ENCODE peak calls at places on chromosomes 5 and 9, in seven cellular contexts. A is A549, B is H1, N is IMR-90, S is heart left ventricle, H is thyroid gland, D is spleen. J is an unnamed sample.

GRCh38 chr5:178392386-178392785 is 159.8 kb upstream of the PHYKPL start:
- DNase-seq in A (no peak), B (no peak), N (no peak), S (no peak), H (no peak), D (no peak), J (no peak)

GRCh38 chr5:131466171-131466766 is 168.8 kb downstream of the RAPGEF6 start:
- DNase-seq in A (no peak), B (no peak), N (peak; percentile 95), S (no peak), H (no peak), D (no peak), J (no peak)

GRCh38 chr5:81125959-81126358 is 107.2 kb upstream of the CKMT2 start:
- DNase-seq in A (no peak), B (no peak), N (peak; percentile 44), S (no peak), H (peak; percentile 88), D (no peak), J (no peak)

GRCh38 chr5:95930541-95930940 is 31.1 kb downstream of the ELL2 start:
- DNase-seq in A (no peak), B (no peak), N (no peak), S (no peak), H (no peak), D (no peak), J (no peak)

GRCh38 chr9:34254141-34254913 is 74.7 kb downstream of the KIF24 start:
- DNase-seq in A (peak; percentile 66), B (no peak), N (peak; percentile 79), S (peak; percentile 64), H (no peak), D (no peak), J (no peak)

GRCh38 chr9:96137666-96138429 is 164.1 kb downstream of the HSD17B3 start:
- DNase-seq in A (no peak), B (no peak), N (peak; percentile 12), S (no peak), H (no peak), D (no peak), J (no peak)

GRCh38 chr5:6443326-6443725 is 5.3 kb upstream of the UBE2QL1 start:
- DNase-seq in A (no peak), B (no peak), N (no peak), S (no peak), H (no peak), D (no peak), J (no peak)

GRCh38 chr5:72658767-72659540 is 151.7 kb upstream of the ZNF366 start:
- DNase-seq in A (no peak), B (no peak), N (peak; percentile 54), S (no peak), H (no peak), D (no peak), J (no peak)

GRCh38 chr9:34744295-34745221 is 34.6 kb upstream of the CCL21 start:
- DNase-seq in A (no peak), B (no peak), N (peak; percentile 58), S (no peak), H (no peak), D (no peak), J (peak; percentile 32)

GRCh38 chr9:86277072-86277471 is 5.3 kb downstream of the ISCA1 start:
- DNase-seq in A (no peak), B (no peak), N (no peak), S (no peak), H (no peak), D (no peak), J (no peak)

GRCh38 chr9:21744874-21745273 is 57.6 kb upstream of the MTAP start:
- DNase-seq in A (no peak), B (no peak), N (peak; percentile 7), S (no peak), H (no peak), D (no peak), J (no peak)

GRCh38 chr5:178793156-178793555 is 62.7 kb upstream of the ZNF354A start:
- DNase-seq in A (no peak), B (peak; percentile 77), N (no peak), S (no peak), H (peak; percentile 13), D (no peak), J (no peak)

GRCh38 chr5:11050596-11051304 is 289.7 kb upstream of the DAP start:
- DNase-seq in A (no peak), B (no peak), N (peak; percentile 2), S (no peak), H (no peak), D (no peak), J (no peak)

GRCh38 chr5:115838885-115839518 is 2.4 kb downstream of the ATG12 start:
- DNase-seq in A (peak; percentile 53), B (no peak), N (peak; percentile 53), S (no peak), H (no peak), D (peak; percentile 77), J (no peak)

GRCh38 chr5:176429972-176430371 is 13.6 kb upstream of the CLTB start:
- DNase-seq in A (no peak), B (no peak), N (no peak), S (no peak), H (no peak), D (no peak), J (no peak)

GRCh38 chr9:35522189-35522588 is 32.3 kb downstream of the RUSC2 start:
- DNase-seq in A (no peak), B (no peak), N (no peak), S (no peak), H (no peak), D (no peak), J (no peak)

GRCh38 chr9:130823435-130823834 is 11.6 kb upstream of the ABL1 start:
- DNase-seq in A (no peak), B (no peak), N (peak; percentile 69), S (no peak), H (no peak), D (no peak), J (no peak)

GRCh38 chr5:110738812-110739651 is at the start of gene SLC25A46:
- DNase-seq in A (peak; percentile 79), B (peak; percentile 87), N (peak; percentile 84), S (peak; percentile 89), H (peak; percentile 86), D (peak; percentile 95), J (peak; percentile 86)

GRCh38 chr5:6686916-6687409 is 26.3 kb upstream of the TENT4A start:
- DNase-seq in A (no peak), B (no peak), N (peak; percentile 60), S (no peak), H (peak; percentile 41), D (no peak), J (peak; percentile 22)

GRCh38 chr9:133938670-133939258 is 53.4 kb downstream of the VAV2 start:
- DNase-seq in A (no peak), B (no peak), N (no peak), S (no peak), H (peak; percentile 47), D (no peak), J (no peak)

GRCh38 chr9:94973491-94973941 is 247.0 kb downstream of the AOPEP start:
- DNase-seq in A (no peak), B (no peak), N (peak; percentile 77), S (no peak), H (no peak), D (no peak), J (no peak)

GRCh38 chr5:59430066-59430702 is 463.3 kb downstream of the PDE4D start:
- DNase-seq in A (no peak), B (no peak), N (no peak), S (no peak), H (no peak), D (no peak), J (no peak)

GRCh38 chr9:129334744-129335080 is 156.7 kb upstream of the IER5L start:
- DNase-seq in A (no peak), B (no peak), N (no peak), S (no peak), H (no peak), D (no peak), J (no peak)

GRCh38 chr9:136024696-136025316 is 63.6 kb upstream of the UBAC1 start:
- DNase-seq in A (no peak), B (no peak), N (no peak), S (no peak), H (no peak), D (no peak), J (peak; percentile 10)

GRCh38 chr9:98708933-98709911 is at the start of gene GABBR2:
- DNase-seq in A (no peak), B (peak; percentile 67), N (peak; percentile 4), S (no peak), H (no peak), D (no peak), J (no peak)

GRCh38 chr5:28249771-28250415 is 1211.5 kb upstream of the CDH9 start:
- DNase-seq in A (no peak), B (no peak), N (no peak), S (no peak), H (no peak), D (no peak), J (no peak)

GRCh38 chr5:172667786-172668735 is 27.0 kb downstream of the NEURL1B start:
- DNase-seq in A (no peak), B (no peak), N (no peak), S (no peak), H (no peak), D (no peak), J (no peak)

GRCh38 chr5:144703776-144704175 is 533.1 kb downstream of the KCTD16 start:
- DNase-seq in A (no peak), B (no peak), N (no peak), S (no peak), H (no peak), D (no peak), J (no peak)
- H3K27ac ChIP-seq in A (no peak overlapping the region), B (no peak overlapping the region), N (no peak overlapping the region), S (no peak overlapping the region), H (no peak overlapping the region), D (no peak overlapping the region), J (no peak overlapping the region)

GRCh38 chr5:135444881-135445280 is 2.3 kb downstream of the DCANP1 start:
- DNase-seq in A (no peak), B (no peak), N (no peak), S (peak; percentile 48), H (no peak), D (no peak), J (no peak)
- H3K4me1 ChIP-seq in A (no peaks in the 10 kb centered on the region), B (no peaks in the 10 kb centered on the region), N (peaks cover 2% of the 10 kb centered on the region), S (peaks cover 13% of the 10 kb centered on the region), H (no peaks in the 10 kb centered on the region), D (peaks cover 3% of the 10 kb centered on the region), J (no peaks in the 10 kb centered on the region)

DNA sequence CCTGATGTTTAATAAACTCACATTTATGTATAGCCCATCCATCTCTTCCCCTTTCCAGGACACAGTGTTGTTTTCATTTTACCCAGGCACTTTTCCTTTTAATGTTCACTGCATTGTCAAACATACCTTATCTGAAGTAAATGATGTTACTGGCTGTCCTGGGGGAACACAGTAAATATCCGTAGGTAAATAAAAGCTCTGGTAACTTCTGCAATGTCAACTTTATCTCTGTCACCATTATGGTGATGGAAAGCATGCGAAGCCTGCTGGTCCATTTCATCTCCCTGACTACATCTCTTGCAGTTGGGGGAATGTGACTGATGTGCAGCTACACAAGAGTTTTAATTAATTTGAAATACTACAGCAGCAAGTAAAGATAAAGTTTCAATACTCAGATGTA is 1162.1 kb upstream of the SEMA6A start:
- DNase-seq in A (no peak), B (no peak), N (no peak), S (no peak), H (no peak), D (no peak), J (no peak)
- TF ChIP-seq POLR2A in A (no peak), B (no peak), N (no peak), S (no peak), H (no peak), D (no peak), J (no peak)

DNA sequence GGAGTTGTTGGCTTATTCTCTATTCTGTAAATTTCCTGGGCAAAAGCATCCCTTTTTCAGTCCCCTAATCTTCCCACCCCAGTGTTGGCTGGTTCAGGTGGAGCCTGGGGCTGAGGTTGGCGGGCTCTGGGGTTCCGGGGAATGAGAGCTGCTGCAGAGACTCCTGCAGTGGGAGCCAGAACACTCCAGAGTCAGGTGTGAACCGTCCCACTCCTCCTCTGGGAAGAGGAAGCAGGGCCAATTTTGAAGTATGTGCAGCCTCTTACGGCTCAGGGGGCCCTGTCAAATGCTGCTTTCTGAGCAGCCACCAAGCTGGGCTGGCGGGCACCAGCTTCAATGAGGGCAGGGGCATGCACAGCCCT is 42.9 kb downstream of the JADE2 start:
- DNase-seq in A (no peak), B (no peak), N (no peak), S (no peak), H (no peak), D (no peak), J (no peak)
- H3K27ac ChIP-seq in A (peak overlapping the region; percentile 78), B (no peak overlapping the region), N (no peak overlapping the region), S (peak overlapping the region; percentile 82), H (peak overlapping the region; percentile 85), D (peak overlapping the region; percentile 75), J (peak overlapping the region; percentile 40)